ENCODE peak calls at places on chromosome 18, in eight cellular contexts. Q is neural crest cell; T is GM12865; A is stomach; H is GM13976; L is CD8-positive, alpha-beta T cell; J is kidney; N is fibroblast of lung. Y is an unnamed sample.

GRCh38 chr18:36075862-36076587 is 8.7 kb upstream of the RPRD1A start:
- DNase-seq in Q (no peak), T (peak), A (no peak), H (no peak), L (no peak), J (no peak), N (peak), Y (no peak)

GRCh38 chr18:3538456-3538855 is 88.5 kb downstream of the TGIF1 start:
- DNase-seq in Q (no peak), T (no peak), A (no peak), H (no peak), L (no peak), J (no peak), N (no peak), Y (no peak)

GRCh38 chr18:50276452-50276851 is 4.9 kb downstream of the MBD1 start:
- DNase-seq in Q (no peak), T (no peak), A (no peak), H (no peak), L (no peak), J (no peak), N (no peak), Y (no peak)

GRCh38 chr18:13801260-13801601 is 22.7 kb upstream of the MC5R start:
- DNase-seq in Q (no peak), T (no peak), A (no peak), H (no peak), L (no peak), J (no peak), N (no peak), Y (no peak)

GRCh38 chr18:55384551-55385275 is 203.3 kb downstream of the TCF4 start:
- DNase-seq in Q (peak), T (peak), A (no peak), H (peak), L (no peak), J (no peak), N (peak), Y (no peak)

GRCh38 chr18:79962835-79963657 is 1.4 kb upstream of the HSBP1L1 start:
- DNase-seq in Q (no peak), T (peak), A (no peak), H (peak), L (no peak), J (no peak), N (peak), Y (no peak)

GRCh38 chr18:36580266-36580665 is 248.5 kb downstream of the TPGS2 start:
- DNase-seq in Q (no peak), T (no peak), A (no peak), H (no peak), L (no peak), J (no peak), N (peak), Y (no peak)

GRCh38 chr18:54204883-54205282 is 19.6 kb downstream of the MBD2 start:
- DNase-seq in Q (no peak), T (no peak), A (no peak), H (no peak), L (no peak), J (no peak), N (no peak), Y (no peak)

GRCh38 chr18:28075501-28075900 is 101.4 kb downstream of the CDH2 start:
- DNase-seq in Q (no peak), T (no peak), A (no peak), H (no peak), L (no peak), J (no peak), N (peak), Y (no peak)

GRCh38 chr18:4007846-4008245 is 447.3 kb downstream of the DLGAP1 start:
- DNase-seq in Q (no peak), T (no peak), A (no peak), H (no peak), L (no peak), J (no peak), N (no peak), Y (no peak)

GRCh38 chr18:26215247-26215970 is 10.8 kb upstream of the TAF4B start:
- DNase-seq in Q (no peak), T (peak), A (no peak), H (peak), L (peak), J (no peak), N (no peak), Y (no peak)

GRCh38 chr18:42185486-42185885 is 230.5 kb downstream of the PIK3C3 start:
- DNase-seq in Q (no peak), T (no peak), A (no peak), H (no peak), L (no peak), J (no peak), N (no peak), Y (no peak)

GRCh38 chr18:3970929-3971328 is 484.2 kb downstream of the DLGAP1 start:
- DNase-seq in Q (no peak), T (no peak), A (no peak), H (no peak), L (no peak), J (no peak), N (no peak), Y (no peak)

GRCh38 chr18:30440351-30440750 is 602.2 kb downstream of the DSC3 start:
- DNase-seq in Q (no peak), T (no peak), A (no peak), H (no peak), L (no peak), J (no peak), N (peak), Y (no peak)

GRCh38 chr18:41532344-41533086 is 422.5 kb upstream of the PIK3C3 start:
- DNase-seq in Q (no peak), T (no peak), A (no peak), H (no peak), L (no peak), J (no peak), N (no peak), Y (no peak)

GRCh38 chr18:58290059-58290747 is 246.2 kb downstream of the NEDD4L start:
- DNase-seq in Q (no peak), T (no peak), A (no peak), H (no peak), L (no peak), J (no peak), N (peak), Y (no peak)

GRCh38 chr18:25941556-25941955 is 148.9 kb downstream of the SS18 start:
- DNase-seq in Q (no peak), T (no peak), A (no peak), H (no peak), L (no peak), J (no peak), N (peak), Y (no peak)

GRCh38 chr18:32349728-32350395 is 120.8 kb downstream of the GAREM1 start:
- DNase-seq in Q (no peak), T (no peak), A (peak), H (no peak), L (no peak), J (no peak), N (peak), Y (no peak)

GRCh38 chr18:28267878-28268625 is 91.1 kb upstream of the CDH2 start:
- DNase-seq in Q (no peak), T (no peak), A (no peak), H (no peak), L (no peak), J (no peak), N (peak), Y (no peak)

GRCh38 chr18:36176177-36176584 is 11.1 kb upstream of the MOCOS start:
- DNase-seq in Q (no peak), T (no peak), A (no peak), H (no peak), L (no peak), J (no peak), N (peak), Y (no peak)

GRCh38 chr18:3463052-3463451 is 13.1 kb downstream of the TGIF1 start:
- DNase-seq in Q (no peak), T (no peak), A (no peak), H (no peak), L (no peak), J (no peak), N (peak), Y (no peak)

GRCh38 chr18:79549638-79550000 is 130.0 kb upstream of the CTDP1 start:
- DNase-seq in Q (no peak), T (no peak), A (peak), H (no peak), L (no peak), J (no peak), N (no peak), Y (no peak)

GRCh38 chr18:23237524-23238151 is 102.4 kb downstream of the CABLES1 start:
- DNase-seq in Q (peak), T (peak), A (peak), H (peak), L (peak), J (peak), N (peak), Y (no peak)

GRCh38 chr18:55111271-55111670 is 152.0 kb upstream of the CCDC68 start:
- DNase-seq in Q (no peak), T (no peak), A (no peak), H (no peak), L (no peak), J (no peak), N (no peak), Y (no peak)

GRCh38 chr18:43534511-43534910 is 257.2 kb upstream of the SYT4 start:
- DNase-seq in Q (no peak), T (no peak), A (no peak), H (no peak), L (no peak), J (no peak), N (peak), Y (no peak)

GRCh38 chr18:9684901-9685738 is 23.0 kb upstream of the RAB31 start:
- DNase-seq in Q (no peak), T (peak), A (no peak), H (no peak), L (no peak), J (no peak), N (peak), Y (no peak)

GRCh38 chr18:73283788-73284187 is 416.0 kb upstream of the NETO1 start:
- DNase-seq in Q (no peak), T (no peak), A (no peak), H (no peak), L (no peak), J (no peak), N (peak), Y (no peak)

GRCh38 chr18:8176554-8176953 is 432.7 kb upstream of the RAB12 start:
- DNase-seq in Q (peak), T (no peak), A (no peak), H (no peak), L (no peak), J (no peak), N (no peak), Y (no peak)

GRCh38 chr18:8607776-8608682 is 1.2 kb upstream of the RAB12 start:
- DNase-seq in Q (no peak), T (peak), A (no peak), H (no peak), L (no peak), J (no peak), N (no peak), Y (no peak)

GRCh38 chr18:25503567-25504081 is 151.7 kb upstream of the ZNF521 start:
- DNase-seq in Q (peak), T (no peak), A (no peak), H (no peak), L (no peak), J (no peak), N (peak), Y (no peak)

GRCh38 chr18:55340998-55341397 is 247.0 kb downstream of the TCF4 start:
- DNase-seq in Q (no peak), T (no peak), A (no peak), H (no peak), L (no peak), J (no peak), N (no peak), Y (no peak)

GRCh38 chr18:28412521-28412920 is 235.6 kb upstream of the CDH2 start:
- DNase-seq in Q (no peak), T (no peak), A (no peak), H (no peak), L (no peak), J (no peak), N (peak), Y (no peak)

GRCh38 chr18:31149351-31149750 is 13.3 kb downstream of the DSC1 start:
- DNase-seq in Q (no peak), T (no peak), A (no peak), H (no peak), L (no peak), J (no peak), N (peak), Y (no peak)

GRCh38 chr18:36457683-36458082 is 160.2 kb downstream of the FHOD3 start:
- DNase-seq in Q (no peak), T (no peak), A (no peak), H (no peak), L (no peak), J (no peak), N (no peak), Y (no peak)

GRCh38 chr18:4586729-4587128 is 131.6 kb upstream of the DLGAP1 start:
- DNase-seq in Q (no peak), T (no peak), A (no peak), H (no peak), L (no peak), J (no peak), N (no peak), Y (no peak)

DNA sequence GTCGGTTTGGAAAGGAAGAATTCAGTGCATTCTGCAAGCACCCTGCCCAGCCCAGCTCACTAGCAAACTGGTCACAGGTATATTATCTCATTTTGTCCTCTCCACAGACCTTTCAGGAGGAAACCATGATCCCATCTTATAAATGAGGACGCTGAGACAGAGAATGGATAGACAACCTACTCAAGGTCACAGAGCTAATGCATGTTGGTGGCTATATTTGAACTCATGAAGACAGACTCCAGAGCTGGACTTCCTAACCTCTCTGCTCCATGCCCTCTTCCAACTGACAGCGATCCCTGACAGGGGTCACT is 29.5 kb downstream of the SERPINB5 start:
- DNase-seq in Q (no peak), T (no peak), A (no peak), H (no peak), L (no peak), J (no peak), N (no peak), Y (no peak)
- TF ChIP-seq CTCF in Q (peak), T (no peak), A (no peak), H (no peak), L (no peak), J (no peak), N (no peak), Y (peak)

GRCh38 chr18:46809145-46809544 is 52.3 kb upstream of the ST8SIA5 start:
- DNase-seq in Q (no peak), T (no peak), A (no peak), H (no peak), L (no peak), J (no peak), N (no peak), Y (no peak)
- TF ChIP-seq CTCF in Q (no peak), T (no peak), A (no peak), H (no peak), L (no peak), J (no peak), N (no peak), Y (no peak)

GRCh38 chr18:12564861-12565260 is 93.0 kb downstream of the SPIRE1 start:
- DNase-seq in Q (no peak), T (no peak), A (no peak), H (no peak), L (no peak), J (no peak), N (no peak), Y (no peak)

GRCh38 chr18:12567849-12568248 is 90.1 kb downstream of the SPIRE1 start:
- DNase-seq in Q (no peak), T (no peak), A (no peak), H (no peak), L (no peak), J (no peak), N (no peak), Y (no peak)

GRCh38 chr18:12571617-12572016 is 86.3 kb downstream of the SPIRE1 start:
- DNase-seq in Q (no peak), T (no peak), A (no peak), H (no peak), L (no peak), J (no peak), N (no peak), Y (no peak)

GRCh38 chr18:12574494-12575185 is 83.3 kb downstream of the SPIRE1 start:
- DNase-seq in Q (no peak), T (no peak), A (no peak), H (no peak), L (no peak), J (no peak), N (peak), Y (no peak)

GRCh38 chr18:12569791-12570190 is 88.1 kb downstream of the SPIRE1 start:
- DNase-seq in Q (no peak), T (no peak), A (no peak), H (no peak), L (no peak), J (no peak), N (no peak), Y (no peak)
- TF ChIP-seq CTCF in Q (no peak), T (no peak), A (no peak), H (no peak), L (no peak), J (no peak), N (no peak), Y (no peak)

GRCh38 chr18:46677609-46678470 is 20.8 kb upstream of the LOXHD1 start:
- DNase-seq in Q (no peak), T (no peak), A (no peak), H (no peak), L (no peak), J (no peak), N (peak), Y (no peak)
- TF ChIP-seq CTCF in Q (no peak), T (no peak), A (no peak), H (no peak), L (no peak), J (no peak), N (no peak), Y (no peak)

DNA sequence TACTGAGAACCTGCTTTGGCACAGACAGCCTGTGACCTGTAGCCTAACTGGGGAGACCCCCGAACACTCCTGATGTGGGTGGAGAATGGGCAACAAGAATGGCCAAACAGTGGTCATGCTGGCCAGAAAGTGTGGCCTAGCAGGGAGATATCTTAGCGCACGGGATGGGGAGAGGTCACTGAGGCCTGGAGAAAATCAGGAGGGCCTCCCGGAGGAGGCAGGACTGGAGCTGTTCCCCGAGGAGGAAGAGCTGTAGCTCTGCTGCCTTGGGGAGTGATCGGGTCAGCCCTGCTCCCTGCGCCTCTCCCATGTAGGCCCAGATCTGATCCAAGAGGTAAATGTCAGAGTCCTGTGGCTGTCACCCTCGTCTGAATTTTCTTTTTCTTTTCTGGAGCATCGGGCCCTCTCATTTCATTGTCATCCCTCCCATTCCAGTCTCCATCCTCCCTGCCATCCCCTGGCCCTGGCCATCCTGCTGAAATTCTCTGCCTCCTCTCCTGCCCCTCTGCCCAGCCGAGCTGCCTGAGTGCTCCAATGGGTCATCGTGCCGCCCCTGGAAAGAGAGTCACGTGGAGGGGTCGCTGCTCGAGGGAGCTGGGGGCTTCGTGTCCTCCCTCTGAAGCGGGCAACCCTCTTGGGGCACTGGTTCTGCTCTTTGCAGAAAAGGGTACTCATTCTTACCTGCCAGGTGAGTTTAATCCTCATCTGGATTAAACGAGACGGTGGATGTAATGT is 242.9 kb downstream of the HAUS1 start:
- DNase-seq in Q (no peak), T (no peak), A (no peak), H (no peak), L (no peak), J (no peak), N (no peak), Y (no peak)
- TF ChIP-seq CTCF in Q (no peak), T (no peak), A (no peak), H (no peak), L (no peak), J (no peak), N (no peak), Y (no peak)

DNA sequence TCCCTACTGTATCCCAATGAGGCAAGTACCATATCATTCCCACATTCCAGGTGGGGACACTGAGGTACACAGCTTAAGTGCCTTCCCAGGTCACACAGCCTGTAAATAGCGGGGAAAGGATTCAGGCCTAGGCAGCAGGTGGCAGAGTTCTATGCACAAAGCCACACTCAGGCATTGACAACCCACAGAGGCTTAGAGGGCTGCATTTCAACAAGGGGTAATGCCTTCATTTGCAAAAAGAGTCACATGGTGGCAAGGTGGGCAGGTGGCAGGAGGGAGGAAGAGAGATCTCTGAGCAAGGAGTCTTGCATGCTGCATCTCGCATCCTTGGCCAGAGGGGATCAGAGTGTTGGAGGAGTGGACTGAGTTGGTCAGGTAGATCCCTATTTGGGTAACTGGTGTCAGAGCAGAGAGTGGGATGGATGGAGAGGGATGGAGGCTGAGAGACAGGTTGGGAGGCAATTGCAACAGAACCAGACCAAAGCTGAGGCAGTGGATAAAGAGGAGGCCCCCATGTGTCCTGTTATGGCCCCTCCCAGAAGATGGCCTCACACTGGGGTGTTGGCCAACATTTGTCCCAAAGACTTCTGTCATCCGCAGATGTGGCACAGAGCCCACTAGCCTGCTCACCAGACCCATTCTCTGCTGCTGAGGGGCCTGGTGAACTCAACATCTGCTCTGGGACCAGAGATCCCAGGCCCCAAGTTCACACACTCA is 189.6 kb downstream of the ZBTB7C start:
- DNase-seq in Q (no peak), T (no peak), A (no peak), H (no peak), L (no peak), J (no peak), N (no peak), Y (no peak)
- TF ChIP-seq CTCF in Q (no peak), T (no peak), A (no peak), H (no peak), L (no peak), J (no peak), N (no peak), Y (no peak)

DNA sequence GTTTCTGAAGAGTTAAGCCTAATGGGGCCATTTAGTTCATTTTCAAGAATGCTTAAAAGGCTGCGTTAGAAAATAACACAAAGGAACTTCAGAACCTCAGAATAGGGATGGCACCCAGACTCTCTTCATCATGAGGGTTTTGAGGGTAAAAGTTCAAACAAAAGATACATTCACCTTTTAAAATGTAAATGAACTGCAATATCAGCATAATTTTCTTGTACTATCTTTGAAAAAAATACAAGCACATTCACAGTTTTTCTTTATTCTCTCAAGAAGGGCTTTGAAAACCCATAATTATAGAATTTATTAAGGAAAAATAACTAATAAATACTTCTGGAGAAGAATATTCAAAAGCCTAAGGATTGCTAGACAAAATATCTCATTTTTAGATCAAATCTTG is 791.0 kb downstream of the DCC start:
- DNase-seq in Q (no peak), T (no peak), A (no peak), H (no peak), L (no peak), J (no peak), N (no peak), Y (no peak)
- TF ChIP-seq CTCF in Q (no peak), T (no peak), A (no peak), H (no peak), L (no peak), J (no peak), N (no peak), Y (no peak)